ENCODE peak calls at places on chromosomes 3 and 15, in six cellular contexts. N is lower leg skin; I is activated CD4-positive, alpha-beta T cell treated with anti-CD3 and anti-CD28 coated beads, Interleukin-2, amount 50 U/mL, for 24 hours; G is AG08395; R is Karpas-422; P is C1 segment of cervical spinal cord. B is an unnamed sample.

GRCh38 chr15:39625451-39625850 is 44.6 kb downstream of the THBS1 start:
- DNase-seq in G (no peak), R (no peak), N (no peak), P (no peak), I (no peak), B (no peak)

GRCh38 chr3:14125193-14126016 is 553 bp downstream of the TMEM43 start:
- DNase-seq in N (peak; percentile 88), I (peak; percentile 21), R (peak; percentile 72), P (peak; percentile 64), G (peak; percentile 89), B (peak; percentile 42)

GRCh38 chr15:30953731-30954378 is 37.6 kb downstream of the MTMR10 start:
- DNase-seq in I (no peak), G (peak; percentile 92), P (no peak), N (no peak), R (no peak), B (peak; percentile 35)

GRCh38 chr15:63870403-63871209 is 36.9 kb upstream of the HERC1 start:
- DNase-seq in N (no peak), I (no peak), R (no peak), G (peak; percentile 92), P (no peak), B (no peak)

GRCh38 chr15:100842756-100843730 is 36.6 kb upstream of the ALDH1A3 start:
- DNase-seq in I (no peak), P (no peak), R (no peak), G (peak; percentile 57), N (no peak), B (no peak)

GRCh38 chr3:94735354-94735753 is 672.5 kb downstream of the NSUN3 start:
- DNase-seq in G (no peak), P (no peak), N (no peak), R (no peak), I (no peak), B (no peak)

GRCh38 chr3:134801204-134801958 is 6.3 kb downstream of the EPHB1 start:
- DNase-seq in N (no peak), I (no peak), P (no peak), R (no peak), G (no peak), B (no peak)

GRCh38 chr3:43609406-43609805 is 12.4 kb downstream of the ANO10 start:
- DNase-seq in P (no peak), G (no peak), I (no peak), R (no peak), N (no peak), B (no peak)

GRCh38 chr15:31260646-31261265 is 65.9 kb upstream of the KLF13 start:
- DNase-seq in G (no peak), I (no peak), R (no peak), N (no peak), P (no peak), B (no peak)

GRCh38 chr3:141796436-141797166 is 33.4 kb downstream of the GRK7 start:
- DNase-seq in N (peak; percentile 34), I (peak; percentile 52), P (no peak), G (peak; percentile 64), R (no peak), B (no peak)